ENCODE peak calls at places on chromosomes 2 and 18, in seven cellular contexts. V, H, J, F, C, L and W are unnamed samples.

GRCh38 chr2:132670104-132670960 is at the start of gene LYPD1:
- DNase-seq in V (peak), H (peak), J (no peak), F (no peak), C (peak), L (peak), W (peak)

GRCh38 chr2:120371969-120372625 is 26.2 kb downstream of the INHBB start:
- DNase-seq in V (peak), H (no peak), J (no peak), F (no peak), C (no peak), L (no peak), W (no peak)

GRCh38 chr2:64204006-64204632 is 59.9 kb upstream of the PELI1 start:
- DNase-seq in V (peak), H (peak), J (no peak), F (peak), C (no peak), L (peak), W (no peak)

GRCh38 chr2:238898534-238899281 is 50.8 kb downstream of the TWIST2 start:
- DNase-seq in V (peak), H (no peak), J (no peak), F (no peak), C (no peak), L (peak), W (no peak)

GRCh38 chr18:61606068-61606660 is 272.9 kb downstream of the CDH20 start:
- DNase-seq in V (no peak), H (peak), J (no peak), F (peak), C (no peak), L (no peak), W (no peak)

GRCh38 chr2:64196986-64197385 is 52.8 kb upstream of the PELI1 start:
- DNase-seq in V (no peak), H (no peak), J (no peak), F (no peak), C (no peak), L (no peak), W (no peak)

GRCh38 chr2:182890773-182891381 is 24.4 kb upstream of the FRZB start:
- DNase-seq in V (no peak), H (no peak), J (no peak), F (no peak), C (no peak), L (no peak), W (no peak)

GRCh38 chr2:73762571-73762970 is 17.3 kb downstream of the DUSP11 start:
- DNase-seq in V (no peak), H (no peak), J (no peak), F (no peak), C (no peak), L (no peak), W (no peak)

GRCh38 chr2:42999856-43000241 is 207.5 kb upstream of the HAAO start:
- DNase-seq in V (peak), H (no peak), J (no peak), F (no peak), C (no peak), L (no peak), W (no peak)

GRCh38 chr2:101619191-101619591 is 78.3 kb upstream of the MAP4K4 start:
- DNase-seq in V (peak), H (no peak), J (peak), F (peak), C (peak), L (peak), W (no peak)

GRCh38 chr2:48356701-48357322 is 173.1 kb upstream of the STON1 start:
- DNase-seq in V (no peak), H (no peak), J (no peak), F (no peak), C (no peak), L (no peak), W (no peak)

GRCh38 chr2:138373993-138374408 is 127.6 kb upstream of the SPOPL start:
- DNase-seq in V (no peak), H (no peak), J (no peak), F (no peak), C (peak), L (no peak), W (no peak)

GRCh38 chr2:112723995-112724394 is 3.2 kb downstream of the NT5DC4 start:
- DNase-seq in V (peak), H (no peak), J (no peak), F (no peak), C (no peak), L (no peak), W (no peak)

GRCh38 chr2:112726487-112727190 is 5.8 kb downstream of the NT5DC4 start:
- DNase-seq in V (peak), H (peak), J (peak), F (peak), C (peak), L (peak), W (peak)

GRCh38 chr2:112725545-112726457 is 5.0 kb downstream of the NT5DC4 start:
- DNase-seq in V (peak), H (no peak), J (no peak), F (no peak), C (peak), L (no peak), W (no peak)

GRCh38 chr2:112723556-112723940 is 2.7 kb downstream of the NT5DC4 start:
- DNase-seq in V (no peak), H (no peak), J (no peak), F (no peak), C (no peak), L (no peak), W (no peak)

DNA sequence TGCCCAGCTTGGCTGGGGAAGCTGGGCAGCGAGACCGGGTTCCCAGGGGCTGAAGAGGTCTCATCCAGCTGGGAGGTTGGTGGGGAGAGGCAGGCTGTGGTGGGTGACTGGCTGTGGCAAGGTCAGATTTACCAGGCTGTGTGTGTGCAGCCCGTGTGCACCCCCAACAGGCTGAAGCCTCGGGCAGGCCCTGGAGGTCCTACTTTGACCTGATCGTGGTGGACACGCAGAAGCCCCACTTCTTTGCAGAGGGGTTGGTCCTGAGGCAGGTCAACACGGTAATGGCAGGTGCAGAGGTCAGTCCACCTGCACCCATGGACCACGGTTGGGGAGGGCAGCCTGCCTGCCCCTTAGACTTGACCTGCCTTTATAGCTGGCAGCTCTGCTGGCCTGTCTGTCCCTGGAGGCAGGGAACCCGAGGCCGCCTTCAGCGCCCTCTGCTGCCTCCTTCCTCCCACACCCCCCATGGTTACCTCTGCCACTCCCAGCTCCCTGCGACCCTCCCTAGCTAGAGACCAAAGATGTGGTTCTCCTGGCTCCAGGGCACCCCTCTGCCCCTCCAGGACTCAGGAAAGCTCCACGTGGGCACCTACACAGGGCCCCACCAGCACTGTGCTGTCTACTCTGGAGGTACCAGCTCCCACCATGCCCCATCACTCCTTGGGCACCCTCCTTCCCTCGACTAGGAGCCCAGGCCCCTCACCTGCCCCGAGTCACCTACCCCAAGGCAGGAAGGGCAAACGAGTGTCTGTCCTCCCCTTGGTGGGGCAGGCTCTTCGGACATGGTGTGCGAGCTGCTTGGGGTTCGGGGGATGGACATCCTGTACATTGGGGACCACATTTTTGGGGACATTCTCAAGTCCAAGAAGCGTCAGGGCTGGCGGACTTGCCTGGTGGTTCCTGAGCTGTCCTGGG is 4.0 kb downstream of the NT5DC4 start:
- DNase-seq in V (peak), H (no peak), J (no peak), F (no peak), C (no peak), L (no peak), W (no peak)
- TF ChIP-seq CTCF in V (peak), H (no peak), J (no peak), F (peak), C (no peak), L (no peak), W (peak)

DNA sequence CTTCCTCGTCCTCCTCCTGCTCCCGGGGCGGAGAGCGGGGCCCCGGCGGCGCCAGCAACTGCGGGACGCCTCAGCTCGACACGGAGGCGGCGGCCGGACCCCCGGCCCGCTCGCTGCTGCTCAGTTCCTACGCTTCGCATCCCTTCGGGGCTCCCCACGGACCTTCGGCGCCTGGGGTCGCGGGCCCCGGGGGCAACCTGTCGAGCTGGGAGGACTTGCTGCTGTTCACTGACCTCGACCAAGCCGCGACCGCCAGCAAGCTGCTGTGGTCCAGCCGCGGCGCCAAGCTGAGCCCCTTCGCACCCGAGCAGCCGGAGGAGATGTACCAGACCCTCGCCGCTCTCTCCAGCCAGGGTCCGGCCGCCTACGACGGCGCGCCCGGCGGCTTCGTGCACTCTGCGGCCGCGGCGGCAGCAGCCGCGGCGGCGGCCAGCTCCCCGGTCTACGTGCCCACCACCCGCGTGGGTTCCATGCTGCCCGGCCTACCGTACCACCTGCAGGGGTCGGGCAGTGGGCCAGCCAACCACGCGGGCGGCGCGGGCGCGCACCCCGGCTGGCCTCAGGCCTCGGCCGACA is 2.0 kb downstream of the GATA6 start:
- DNase-seq in V (peak), H (no peak), J (no peak), F (no peak), C (peak), L (no peak), W (no peak)
- H3K27ac ChIP-seq in V (peak), H (peak), J (peak), F (peak), C (peak), L (peak), W (peak)

DNA sequence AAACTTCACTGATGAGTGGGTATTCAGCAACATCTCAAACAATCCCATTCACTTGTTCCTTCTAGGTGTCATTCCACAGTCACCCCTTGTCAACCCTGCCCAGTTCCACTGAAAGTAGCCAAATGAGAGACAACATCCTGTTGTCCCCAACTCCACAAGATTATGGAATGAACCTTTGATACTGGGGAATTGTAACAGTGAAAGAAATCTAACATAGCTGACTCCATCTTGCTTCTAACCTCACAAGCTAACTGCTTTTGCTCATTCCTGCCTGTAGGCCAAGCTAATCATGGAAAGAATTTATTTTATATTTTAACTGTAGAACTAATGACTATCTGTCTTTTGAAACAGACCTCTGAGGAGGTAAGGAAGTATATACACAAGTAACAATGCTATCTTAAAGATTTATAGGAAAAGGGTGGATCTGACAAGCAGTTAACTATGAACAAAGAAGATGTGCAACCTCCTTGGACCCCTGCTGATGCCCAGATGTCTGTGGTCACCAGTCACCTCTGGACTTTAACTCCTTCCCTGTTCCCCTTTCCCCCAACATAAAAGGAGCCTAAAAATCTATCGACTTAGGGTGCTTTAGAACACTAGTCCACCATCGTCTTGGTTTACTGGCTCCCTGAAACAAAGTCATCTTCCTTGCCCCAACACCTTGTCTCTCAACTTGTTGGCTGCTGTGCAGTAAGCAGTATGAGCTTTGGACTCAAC is 6.9 kb upstream of the ANXA4 start:
- DNase-seq in V (no peak), H (no peak), J (no peak), F (no peak), C (no peak), L (no peak), W (no peak)
- TF ChIP-seq CTCF in V (no peak), H (no peak), J (no peak), F (no peak), C (no peak), L (no peak), W (no peak)

DNA sequence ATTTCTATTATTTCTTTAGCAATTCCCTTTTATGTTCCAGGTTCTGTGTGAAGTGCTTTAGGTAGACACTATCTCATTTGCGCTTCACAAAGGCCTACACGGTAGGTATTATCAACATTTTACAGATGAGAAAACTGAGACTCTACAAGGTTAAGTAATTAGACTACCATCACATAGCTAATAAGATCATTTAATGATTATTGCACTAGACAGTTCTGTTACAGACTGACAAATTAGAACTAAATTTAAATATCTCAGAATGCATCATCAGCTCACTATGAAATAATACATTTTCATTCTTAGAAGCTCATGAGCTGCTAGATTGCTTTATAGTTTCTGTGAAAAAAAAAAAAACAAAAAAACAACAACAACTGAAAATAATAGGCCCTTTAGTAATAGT is 37.9 kb downstream of the DARS1 start:
- DNase-seq in V (no peak), H (no peak), J (no peak), F (no peak), C (no peak), L (no peak), W (no peak)
- H3K27ac ChIP-seq in V (no peak), H (no peak), J (no peak), F (no peak), C (no peak), L (no peak), W (peak)

DNA sequence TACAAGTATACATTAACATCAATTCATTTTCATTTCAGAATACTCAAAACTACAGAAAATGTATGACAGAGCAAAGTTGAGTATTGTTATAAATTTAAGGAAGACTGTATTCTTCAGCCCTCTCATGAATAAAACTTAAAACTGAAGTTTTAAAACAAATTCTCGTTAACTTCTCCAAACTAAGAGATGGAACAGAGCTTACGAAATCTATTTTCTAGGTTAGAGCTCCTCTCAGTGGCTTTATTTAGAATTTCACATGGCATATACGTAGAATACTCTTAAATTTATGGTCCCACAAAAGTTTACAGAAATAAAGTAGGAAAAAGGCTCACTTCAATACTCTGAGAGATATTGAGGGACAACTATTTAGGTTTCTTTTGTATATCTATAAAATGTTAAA is 612.1 kb downstream of the KCNJ3 start:
- DNase-seq in V (no peak), H (no peak), J (no peak), F (no peak), C (no peak), L (no peak), W (no peak)
- TF ChIP-seq CTCF in V (peak), H (peak), J (no peak), F (peak), C (peak), L (no peak), W (peak)